ENCODE peak calls at places on chromosomes 4 and X, in ten cellular contexts. M is mammary epithelial cell, L is coronary artery, O is lung, B is GM13977, X is WTC11, Q is adrenal gland, T is uterus, H is AG09309, P is RWPE1. E is an unnamed sample.

GRCh38 chr4:151676301-151676700 is 84.5 kb downstream of the GATB start:
- DNase-seq in Q (peak), O (no peak), X (no peak), B (no peak), M (peak), P (peak), L (no peak), H (peak), T (no peak), E (peak)

GRCh38 chr4:42630908-42631307 is 26.0 kb downstream of the ATP8A1 start:
- DNase-seq in B (no peak), L (no peak), M (no peak), X (no peak), P (no peak), O (no peak), Q (no peak), H (no peak), T (no peak), E (no peak)

GRCh38 chrX:150935466-150935865 is 37.0 kb upstream of the CD99L2 start:
- DNase-seq in B (no peak), H (peak), P (no peak), L (no peak), M (peak), O (no peak), Q (peak), X (no peak), T (no peak), E (peak)

GRCh38 chrX:76029385-76029784 is 143.5 kb upstream of the PBDC1 start:
- DNase-seq in H (no peak), T (no peak), O (no peak), P (no peak), L (no peak), X (no peak), Q (no peak), M (no peak), B (no peak), E (no peak)

GRCh38 chr4:1209821-1210220 is 37.4 kb upstream of the SPON2 start:
- DNase-seq in T (peak), L (peak), M (no peak), X (no peak), P (no peak), O (peak), B (no peak), H (no peak), Q (no peak), E (no peak)

GRCh38 chr4:128776794-128777216 is 32.7 kb upstream of the JADE1 start:
- DNase-seq in M (peak), P (peak), H (peak), L (no peak), X (no peak), Q (peak), O (peak), B (no peak), T (no peak), E (peak)

GRCh38 chrX:51459125-51459524 is 37.3 kb downstream of the NUDT11 start:
- DNase-seq in M (peak), B (no peak), P (no peak), Q (no peak), L (no peak), O (no peak), X (peak), T (no peak), H (no peak), E (peak)

GRCh38 chr4:89356086-89356485 is 48.5 kb upstream of the GPRIN3 start:
- DNase-seq in L (no peak), H (no peak), X (no peak), O (no peak), P (no peak), M (no peak), Q (no peak), T (no peak), B (no peak), E (peak)

GRCh38 chrX:38514014-38514854 is 47.1 kb upstream of the TSPAN7 start:
- DNase-seq in B (no peak), O (no peak), M (no peak), L (no peak), H (no peak), P (no peak), T (no peak), X (no peak), Q (no peak), E (no peak)

GRCh38 chrX:63913719-63914118 is 128.7 kb upstream of the ARHGEF9 start:
- DNase-seq in L (no peak), M (no peak), P (no peak), X (no peak), O (no peak), H (no peak), Q (no peak), B (no peak), T (no peak), E (no peak)

GRCh38 chr4:25842229-25842840 is 20.5 kb downstream of the SEL1L3 start:
- DNase-seq in B (peak), H (no peak), O (no peak), L (peak), T (no peak), P (no peak), X (peak), Q (no peak), M (no peak), E (no peak)

GRCh38 chrX:123959281-123960063 is 2.0 kb upstream of the STAG2 start:
- DNase-seq in L (peak), X (peak), P (peak), H (no peak), B (peak), Q (peak), M (peak), O (peak), T (peak), E (peak)

GRCh38 chrX:125378205-125378604 is 58.5 kb downstream of the TEX13C start:
- DNase-seq in B (no peak), X (no peak), L (no peak), Q (no peak), H (no peak), O (no peak), M (peak), P (peak), T (no peak), E (peak)
- TF ChIP-seq CTCF in B (no peak), X (no peak), L (no peak), Q (no peak), H (no peak), O (no peak), M (no peak), P (no peak), T (no peak), E (no peak)

GRCh38 chr4:80182237-80182866 is 15.0 kb upstream of the PRDM8 start:
- DNase-seq in L (no peak), P (no peak), B (peak), H (no peak), O (no peak), T (no peak), X (no peak), M (no peak), Q (no peak), E (no peak)
- TF ChIP-seq CTCF in L (no peak), P (no peak), B (no peak), H (no peak), O (no peak), T (no peak), X (no peak), M (no peak), Q (no peak), E (no peak)

GRCh38 chr4:181619651-181620050 is 623.6 kb upstream of the TENM3 start:
- DNase-seq in P (no peak), M (no peak), X (no peak), B (no peak), T (no peak), L (no peak), Q (no peak), H (no peak), O (no peak), E (no peak)

GRCh38 chr4:181618038-181618618 is 625.1 kb upstream of the TENM3 start:
- DNase-seq in H (no peak), Q (no peak), T (no peak), X (no peak), L (no peak), M (no peak), B (no peak), P (no peak), O (no peak), E (no peak)

GRCh38 chr4:181613210-181613609 is 630.0 kb upstream of the TENM3 start:
- DNase-seq in L (no peak), T (no peak), H (no peak), X (no peak), Q (no peak), P (no peak), B (no peak), M (no peak), O (no peak), E (no peak)

DNA sequence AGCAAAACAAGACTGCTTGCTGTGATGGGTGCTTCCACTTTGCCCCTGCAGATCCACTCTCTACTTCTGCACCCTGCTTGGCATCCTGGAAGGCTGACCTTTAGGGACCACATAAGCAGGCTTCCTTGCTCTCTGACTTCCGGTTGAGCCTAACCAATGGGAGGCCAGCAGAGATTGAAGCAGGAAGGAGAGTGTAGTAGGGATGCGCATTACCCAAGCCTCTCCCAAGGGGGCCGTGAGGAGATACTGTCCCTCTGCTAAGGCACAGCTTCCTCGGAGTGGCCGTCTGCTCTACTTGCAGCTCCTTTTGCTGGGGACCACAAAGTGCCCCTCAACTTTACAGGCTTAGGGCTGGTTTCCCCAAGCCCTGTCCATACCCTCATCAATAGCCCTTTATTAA is 624.3 kb upstream of the TENM3 start:
- DNase-seq in L (no peak), X (peak), P (no peak), B (no peak), O (no peak), T (no peak), Q (no peak), M (no peak), H (no peak), E (no peak)
- TF ChIP-seq CTCF in L (no peak), X (no peak), P (no peak), B (no peak), O (no peak), T (no peak), Q (no peak), M (no peak), H (no peak), E (no peak)

GRCh38 chr4:172232966-172233365 is 419.8 kb downstream of the GALNTL6 start:
- DNase-seq in Q (no peak), T (no peak), H (no peak), M (no peak), L (no peak), B (no peak), O (no peak), P (no peak), X (peak), E (peak)
- TF ChIP-seq CTCF in Q (no peak), T (no peak), H (no peak), M (no peak), L (no peak), B (no peak), O (no peak), P (no peak), X (no peak), E (no peak)

DNA sequence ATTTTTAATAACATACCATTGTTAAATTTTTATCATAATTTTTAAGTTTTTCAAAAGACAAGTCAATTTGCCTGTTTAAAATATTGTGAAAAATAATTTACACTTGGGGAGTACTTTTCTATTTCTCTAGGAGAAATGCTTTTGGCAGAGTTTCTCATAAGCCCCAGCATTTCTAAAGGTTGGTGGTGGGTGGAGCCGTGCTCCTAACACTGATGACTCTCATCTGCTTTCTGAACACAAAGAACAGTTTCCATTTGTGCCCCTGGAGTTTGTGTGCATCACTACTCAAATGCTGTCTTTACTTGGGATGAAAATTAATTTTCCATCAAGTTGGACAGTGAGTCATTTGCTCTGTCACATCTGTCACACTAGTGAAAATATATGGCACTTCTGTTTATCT is 57.6 kb downstream of the TNIP2 start:
- DNase-seq in L (no peak), T (no peak), M (no peak), H (no peak), X (no peak), Q (no peak), O (no peak), P (no peak), B (no peak), E (no peak)
- TF ChIP-seq CTCF in L (no peak), T (no peak), M (no peak), H (no peak), X (no peak), Q (no peak), O (no peak), P (no peak), B (no peak), E (no peak)

DNA sequence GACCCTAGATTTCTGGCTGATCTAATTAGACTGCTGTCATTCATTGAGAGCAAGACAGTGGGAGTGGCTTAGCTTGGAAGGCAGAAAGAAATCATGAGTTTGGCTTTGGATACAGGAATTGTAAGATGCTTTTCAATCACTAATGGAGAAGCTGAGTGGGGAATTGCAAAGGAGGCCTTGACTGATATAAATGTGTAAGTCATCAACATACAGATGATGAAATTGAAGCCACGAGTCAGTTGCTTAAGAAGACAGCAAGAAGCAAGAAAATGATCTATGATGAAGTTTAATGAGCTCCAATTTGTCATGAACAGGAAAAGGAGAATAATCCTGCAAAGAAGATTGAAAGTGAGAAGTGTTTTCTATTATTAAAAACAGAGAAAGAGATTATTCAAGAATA is 136.7 kb upstream of the C1QTNF7 start:
- DNase-seq in B (no peak), L (no peak), M (peak), X (no peak), T (no peak), O (no peak), H (no peak), Q (no peak), P (no peak), E (peak)
- TF ChIP-seq CTCF in B (no peak), L (no peak), M (no peak), X (no peak), T (no peak), O (no peak), H (no peak), Q (no peak), P (no peak), E (no peak)

GRCh38 chr4:111780965-111781364 is 364.3 kb upstream of the FAM241A start:
- DNase-seq in B (no peak), X (no peak), P (no peak), H (no peak), O (no peak), M (no peak), L (no peak), Q (no peak), T (no peak), E (no peak)

GRCh38 chr4:111781611-111782010 is 363.6 kb upstream of the FAM241A start:
- DNase-seq in B (no peak), T (no peak), H (no peak), Q (no peak), P (peak), O (no peak), X (no peak), M (peak), L (no peak), E (peak)

GRCh38 chr4:111776546-111776945 is 368.7 kb upstream of the FAM241A start:
- DNase-seq in P (no peak), B (no peak), Q (no peak), M (no peak), O (no peak), H (no peak), L (no peak), X (no peak), T (no peak), E (peak)

GRCh38 chr4:111775908-111776307 is 369.3 kb upstream of the FAM241A start:
- DNase-seq in H (no peak), P (peak), M (no peak), O (no peak), L (no peak), Q (no peak), T (no peak), X (no peak), B (no peak), E (peak)

DNA sequence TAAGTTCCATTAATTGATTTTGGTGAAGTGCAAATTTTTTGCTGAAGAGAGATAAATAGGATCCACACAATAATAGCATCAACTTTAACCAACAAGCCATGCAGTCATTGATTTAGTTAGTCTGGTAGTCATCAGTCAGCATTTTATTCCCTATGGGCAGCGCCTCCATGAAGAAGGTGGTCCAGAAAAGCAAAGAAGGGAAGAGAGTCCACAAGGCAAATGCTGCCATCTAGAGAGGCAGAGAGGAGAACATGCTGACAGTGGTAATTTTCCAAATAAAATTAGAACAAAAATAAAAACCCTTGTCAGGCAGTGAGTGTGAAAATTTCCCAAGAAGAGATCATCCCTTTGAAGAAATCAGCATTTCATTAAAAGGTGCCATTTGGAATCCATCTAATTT is 366.7 kb upstream of the FAM241A start:
- DNase-seq in L (no peak), M (no peak), O (no peak), T (no peak), B (no peak), Q (no peak), H (no peak), X (no peak), P (no peak), E (no peak)
- TF ChIP-seq CTCF in L (no peak), M (no peak), O (no peak), T (no peak), B (no peak), Q (peak), H (peak), X (no peak), P (no peak), E (no peak)

GRCh38 chr4:119313237-119313636 is 8.7 kb downstream of the FABP2 start:
- DNase-seq in M (no peak), L (no peak), Q (no peak), T (no peak), O (no peak), B (no peak), X (no peak), P (no peak), H (no peak), E (no peak)

GRCh38 chr4:119310826-119311225 is 11.1 kb downstream of the FABP2 start:
- DNase-seq in O (no peak), L (no peak), Q (no peak), P (no peak), H (no peak), X (no peak), M (no peak), B (no peak), T (no peak), E (no peak)

GRCh38 chr4:119315036-119315435 is 6.9 kb downstream of the FABP2 start:
- DNase-seq in L (no peak), X (no peak), Q (no peak), P (no peak), T (no peak), M (no peak), O (no peak), B (no peak), H (no peak), E (no peak)

GRCh38 chr4:119317996-119318395 is 3.9 kb downstream of the FABP2 start:
- DNase-seq in M (no peak), B (no peak), O (no peak), H (no peak), L (no peak), Q (no peak), T (no peak), P (no peak), X (no peak), E (no peak)

GRCh38 chr4:119314356-119314755 is 7.6 kb downstream of the FABP2 start:
- DNase-seq in L (no peak), O (no peak), Q (peak), T (no peak), P (peak), H (no peak), B (peak), X (no peak), M (peak), E (peak)
- TF ChIP-seq CTCF in L (no peak), O (peak), Q (peak), T (peak), P (peak), H (peak), B (peak), X (no peak), M (peak), E (peak)